ENCODE peak calls at places on chromosome X, in five cellular contexts. X, Q, N, B and U are unnamed samples.

GRCh38 chrX:826026-826425 is 195.4 kb downstream of the SHOX start:
- DNase-seq in X (no peak), Q (no peak), N (no peak), B (peak), U (no peak)

GRCh38 chrX:149259241-149259640 is 245.9 kb downstream of the IDS start:
- DNase-seq in X (no peak), Q (no peak), N (no peak), B (no peak), U (no peak)

GRCh38 chrX:154824638-154825037 is 9.8 kb downstream of the SMIM9 start:
- DNase-seq in X (no peak), Q (no peak), N (no peak), B (no peak), U (no peak)

GRCh38 chrX:56382278-56382677 is 150.1 kb downstream of the KLF8 start:
- DNase-seq in X (no peak), Q (no peak), N (no peak), B (no peak), U (no peak)

GRCh38 chrX:10579018-10579752 is 41.2 kb downstream of the MID1 start:
- DNase-seq in X (no peak), Q (peak), N (no peak), B (no peak), U (no peak)

GRCh38 chrX:70128071-70128470 is 5.2 kb upstream of the IGBP1 start:
- DNase-seq in X (no peak), Q (no peak), N (no peak), B (peak), U (no peak)

GRCh38 chrX:40063555-40063954 is 34.2 kb downstream of the BCOR start:
- DNase-seq in X (no peak), Q (no peak), N (no peak), B (no peak), U (no peak)

GRCh38 chrX:44744828-44745227 is 99.0 kb upstream of the DUSP21 start:
- DNase-seq in X (no peak), Q (no peak), N (no peak), B (no peak), U (no peak)

GRCh38 chrX:6026980-6027379 is 201.7 kb downstream of the NLGN4X start:
- DNase-seq in X (no peak), Q (no peak), N (no peak), B (no peak), U (no peak)

GRCh38 chrX:80810365-80810978 is 795 bp upstream of the BRWD3 start:
- DNase-seq in X (no peak), Q (no peak), N (no peak), B (no peak), U (no peak)

GRCh38 chrX:129650183-129650689 is 4.5 kb downstream of the APLN start:
- DNase-seq in X (no peak), Q (no peak), N (no peak), B (no peak), U (no peak)

GRCh38 chrX:68877606-68878005 is 48.8 kb downstream of the EFNB1 start:
- DNase-seq in X (no peak), Q (no peak), N (no peak), B (no peak), U (no peak)

GRCh38 chrX:150155396-150156048 is 207.6 kb upstream of the MAMLD1 start:
- DNase-seq in X (peak), Q (no peak), N (no peak), B (no peak), U (no peak)

GRCh38 chrX:115690554-115691216 is 129.7 kb downstream of the PLS3 start:
- DNase-seq in X (peak), Q (peak), N (peak), B (peak), U (peak)

GRCh38 chrX:14673236-14673635 is 143.9 kb downstream of the GLRA2 start:
- DNase-seq in X (no peak), Q (no peak), N (no peak), B (no peak), U (no peak)

GRCh38 chrX:78652971-78653822 is 5.9 kb downstream of the RTL3 start:
- DNase-seq in X (no peak), Q (no peak), N (no peak), B (no peak), U (no peak)

GRCh38 chrX:103398321-103398937 is 22.1 kb downstream of the BEX3 start:
- DNase-seq in X (no peak), Q (peak), N (no peak), B (no peak), U (no peak)

GRCh38 chrX:103215037-103215767 is at the start of gene BEX4:
- DNase-seq in X (peak), Q (peak), N (no peak), B (peak), U (peak)

GRCh38 chrX:80879143-80879542 is 69.5 kb upstream of the BRWD3 start:
- DNase-seq in X (no peak), Q (no peak), N (no peak), B (no peak), U (no peak)

GRCh38 chrX:48794340-48794920 is 7.4 kb upstream of the HDAC6 start:
- DNase-seq in X (no peak), Q (no peak), N (no peak), B (no peak), U (no peak)

GRCh38 chrX:131571348-131571747 is 27.5 kb downstream of the OR13H1 start:
- DNase-seq in X (no peak), Q (no peak), N (no peak), B (no peak), U (no peak)

GRCh38 chrX:79400618-79401017 is 33.5 kb upstream of the ITM2A start:
- DNase-seq in X (no peak), Q (no peak), N (no peak), B (no peak), U (no peak)

GRCh38 chrX:21940356-21940829 is at the start of gene SMS:
- DNase-seq in X (peak), Q (no peak), N (no peak), B (peak), U (peak)

GRCh38 chrX:109826954-109827708 is 94.1 kb upstream of the ACSL4 start:
- DNase-seq in X (no peak), Q (no peak), N (no peak), B (no peak), U (peak)

GRCh38 chrX:1249101-1249887 is 19.3 kb upstream of the CSF2RA start:
- DNase-seq in X (no peak), Q (no peak), N (peak), B (peak), U (no peak)

GRCh38 chrX:136259543-136259942 is 8.3 kb upstream of the MAP7D3 start:
- DNase-seq in X (no peak), Q (no peak), N (no peak), B (no peak), U (no peak)
- TF ChIP-seq JUND in X (no peak), Q (no peak), N (no peak), B (no peak), U (no peak)

GRCh38 chrX:9130031-9130430 is 96.1 kb upstream of the FAM9B start:
- DNase-seq in X (no peak), Q (no peak), N (no peak), B (no peak), U (no peak)

GRCh38 chrX:9131066-9131465 is 97.1 kb upstream of the FAM9B start:
- DNase-seq in X (no peak), Q (no peak), N (no peak), B (no peak), U (no peak)

GRCh38 chrX:9122504-9123245 is 88.7 kb upstream of the FAM9B start:
- DNase-seq in X (no peak), Q (no peak), N (no peak), B (no peak), U (no peak)

GRCh38 chrX:9132036-9132435 is 98.1 kb upstream of the FAM9B start:
- DNase-seq in X (no peak), Q (no peak), N (no peak), B (no peak), U (no peak)

GRCh38 chrX:9127991-9128390 is 94.1 kb upstream of the FAM9B start:
- DNase-seq in X (no peak), Q (no peak), N (no peak), B (no peak), U (no peak)
- TF ChIP-seq JUND in X (no peak), Q (no peak), N (no peak), B (no peak), U (no peak)

GRCh38 chrX:23504540-23504884 is 162.8 kb upstream of the PRDX4 start:
- DNase-seq in X (no peak), Q (no peak), N (no peak), B (no peak), U (no peak)

GRCh38 chrX:23501974-23502373 is 165.3 kb upstream of the PRDX4 start:
- DNase-seq in X (no peak), Q (no peak), N (no peak), B (no peak), U (peak)

GRCh38 chrX:23505531-23506303 is 161.6 kb upstream of the PRDX4 start:
- DNase-seq in X (no peak), Q (no peak), N (no peak), B (no peak), U (peak)

GRCh38 chrX:23503835-23504539 is 163.3 kb upstream of the PRDX4 start:
- DNase-seq in X (no peak), Q (peak), N (no peak), B (no peak), U (peak)

DNA sequence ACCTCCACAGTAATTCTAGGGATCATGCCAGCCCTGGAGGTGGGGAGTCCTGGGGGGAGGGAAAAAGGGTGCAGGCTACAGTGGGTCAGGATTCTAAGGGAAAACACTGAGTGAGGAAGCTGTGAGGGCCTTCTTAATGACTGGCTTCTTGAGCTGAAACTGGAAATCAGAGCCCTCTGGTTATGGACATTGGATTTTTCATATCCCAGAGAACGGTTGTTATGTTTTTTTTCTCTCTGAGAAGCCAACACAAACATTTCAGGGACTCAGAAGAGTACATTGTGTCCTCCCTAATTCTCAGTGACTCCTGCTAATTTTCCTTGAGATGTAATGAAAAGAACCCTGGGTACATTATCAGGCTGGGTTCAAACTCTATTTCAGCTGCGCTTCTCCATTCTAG is 162.4 kb upstream of the PRDX4 start:
- DNase-seq in X (no peak), Q (no peak), N (no peak), B (no peak), U (no peak)
- TF ChIP-seq JUND in X (no peak), Q (no peak), N (no peak), B (no peak), U (no peak)

GRCh38 chrX:8672176-8672575 is 59.8 kb downstream of the ANOS1 start:
- DNase-seq in X (no peak), Q (no peak), N (no peak), B (no peak), U (no peak)

GRCh38 chrX:8673211-8673610 is 58.7 kb downstream of the ANOS1 start:
- DNase-seq in X (no peak), Q (no peak), N (no peak), B (no peak), U (no peak)

GRCh38 chrX:8663325-8663724 is 68.6 kb downstream of the ANOS1 start:
- DNase-seq in X (no peak), Q (no peak), N (no peak), B (no peak), U (no peak)

GRCh38 chrX:8668797-8669196 is 63.1 kb downstream of the ANOS1 start:
- DNase-seq in X (no peak), Q (no peak), N (no peak), B (no peak), U (no peak)
- TF ChIP-seq JUND in X (no peak), Q (no peak), N (no peak), B (no peak), U (no peak)

GRCh38 chrX:128287693-128288092 is 235.5 kb upstream of the ACTRT1 start:
- DNase-seq in X (no peak), Q (no peak), N (no peak), B (no peak), U (no peak)
- TF ChIP-seq JUND in X (no peak), Q (no peak), N (no peak), B (no peak), U (no peak)

DNA sequence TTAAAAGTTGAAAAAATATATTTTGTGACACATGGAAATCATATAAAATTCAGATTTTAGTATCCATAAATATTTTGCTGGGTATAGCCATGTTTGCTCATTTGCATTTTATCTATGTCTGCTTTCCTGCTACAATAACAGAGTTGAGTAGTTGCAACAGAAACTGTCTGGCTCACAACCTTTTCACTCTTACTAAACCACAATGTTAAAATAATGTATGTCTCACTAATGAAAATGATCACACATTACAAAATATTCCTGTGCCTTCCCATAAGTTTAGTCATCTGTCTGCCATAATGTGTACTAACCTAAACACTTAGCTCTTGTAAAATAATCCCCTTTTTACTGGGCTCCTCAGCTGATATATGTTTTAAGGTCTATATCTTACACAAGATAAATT is 174.0 kb upstream of the PRPS2 start:
- DNase-seq in X (no peak), Q (no peak), N (no peak), B (no peak), U (no peak)
- TF ChIP-seq JUND in X (no peak), Q (no peak), N (no peak), B (no peak), U (no peak)